ENCODE peak calls at places on chromosomes 13 and 19, in ten cellular contexts. U is foreskin fibroblast, H is pancreas, R is PC-3, Q is cardiac muscle cell, N is cardiac fibroblast, M is astrocyte of the spinal cord, F is AG04450, P is progenitor cell of endocrine pancreas, Z is fibroblast of the aortic adventitia. G is an unnamed sample.

GRCh38 chr13:95245072-95245471 is 56.2 kb downstream of the ABCC4 start:
- DNase-seq in R (no peak), N (no peak), Z (no peak), M (no peak), F (no peak), P (no peak), H (no peak), Q (no peak), U (no peak), G (no peak)

GRCh38 chr13:40236566-40237168 is 429.8 kb downstream of the FOXO1 start:
- DNase-seq in P (no peak), M (no peak), Q (no peak), H (no peak), N (peak), R (no peak), F (no peak), Z (peak), U (peak), G (no peak)

GRCh38 chr13:57740719-57741118 is 109.2 kb downstream of the PCDH17 start:
- DNase-seq in H (no peak), Q (no peak), U (no peak), Z (no peak), N (no peak), R (no peak), M (peak), P (no peak), F (no peak), G (no peak)

GRCh38 chr19:4606921-4607678 is 32.2 kb upstream of the TNFAIP8L1 start:
- DNase-seq in Z (peak), R (no peak), P (peak), H (peak), F (no peak), Q (peak), U (peak), N (peak), M (no peak), G (peak)

GRCh38 chr13:87274209-87274819 is 396.9 kb upstream of the SLITRK5 start:
- DNase-seq in P (peak), H (no peak), F (peak), Z (peak), U (no peak), R (peak), N (peak), Q (peak), M (peak), G (no peak)

GRCh38 chr13:59279024-59279423 is 884.7 kb downstream of the DIAPH3 start:
- DNase-seq in N (no peak), P (no peak), R (no peak), Q (peak), F (no peak), H (no peak), M (no peak), Z (no peak), U (no peak), G (no peak)

GRCh38 chr13:111480503-111480902 is 160.1 kb downstream of the TEX29 start:
- DNase-seq in P (no peak), M (no peak), U (no peak), Z (no peak), N (no peak), H (no peak), R (no peak), Q (no peak), F (no peak), G (peak)

GRCh38 chr13:39451860-39452301 is 151.1 kb downstream of the LHFPL6 start:
- DNase-seq in R (no peak), Z (peak), P (no peak), N (peak), H (peak), M (peak), Q (peak), U (peak), F (no peak), G (no peak)

GRCh38 chr19:558770-559439 is 13.5 kb upstream of the BSG start:
- DNase-seq in P (no peak), R (no peak), U (no peak), M (peak), N (peak), Q (no peak), F (no peak), H (no peak), Z (no peak), G (no peak)

GRCh38 chr19:47573076-47574026 is at the start of gene ZNF541:
- DNase-seq in N (peak), F (no peak), R (no peak), Z (peak), P (no peak), U (peak), Q (no peak), M (peak), H (peak), G (no peak)

GRCh38 chr19:15431396-15432017 is 12.7 kb upstream of the AKAP8L start:
- DNase-seq in F (no peak), H (peak), R (no peak), Z (no peak), M (no peak), U (no peak), N (no peak), P (no peak), Q (no peak), G (no peak)

GRCh38 chr13:94612050-94612449 is 10.4 kb downstream of the GPR180 start:
- DNase-seq in P (no peak), R (no peak), U (no peak), F (no peak), Q (no peak), Z (no peak), M (no peak), N (no peak), H (no peak), G (no peak)

GRCh38 chr19:15112385-15112784 is 5.2 kb downstream of the SYDE1 start:
- DNase-seq in P (no peak), U (peak), N (no peak), Z (no peak), Q (no peak), R (peak), M (no peak), H (no peak), F (no peak), G (no peak)

GRCh38 chr13:46378411-46378810 is 8.6 kb downstream of the RUBCNL start:
- DNase-seq in Z (no peak), H (no peak), Q (no peak), R (no peak), N (no peak), M (no peak), F (no peak), P (no peak), U (no peak), G (no peak)
- TF ChIP-seq CTCF in Z (no peak), H (no peak), Q (no peak), R (no peak), N (no peak), M (no peak), F (no peak), P (no peak), U (no peak), G (no peak)

GRCh38 chr13:71886880-71887279 is 19.9 kb upstream of the DACH1 start:
- DNase-seq in N (no peak), P (no peak), Q (no peak), F (no peak), Z (no peak), H (no peak), M (no peak), R (no peak), U (no peak), G (no peak)
- TF ChIP-seq CTCF in N (no peak), P (no peak), Q (no peak), F (no peak), Z (no peak), H (no peak), M (no peak), R (no peak), U (no peak), G (no peak)

GRCh38 chr19:1653300-1653628 is 849 bp upstream of the TCF3 start:
- DNase-seq in N (no peak), R (no peak), Q (no peak), Z (no peak), M (no peak), P (no peak), H (no peak), U (no peak), F (no peak), G (no peak)

GRCh38 chr19:1652471-1653299 is at the start of gene TCF3:
- DNase-seq in N (peak), U (peak), Q (peak), M (peak), R (peak), Z (peak), H (peak), F (peak), P (peak), G (peak)

GRCh38 chr19:1655131-1655981 is 2.9 kb upstream of the TCF3 start:
- DNase-seq in H (no peak), F (no peak), Q (no peak), R (no peak), M (no peak), N (no peak), Z (no peak), U (no peak), P (no peak), G (no peak)

GRCh38 chr19:1655992-1656608 is 3.7 kb upstream of the TCF3 start:
- DNase-seq in U (no peak), H (no peak), Z (no peak), M (no peak), Q (no peak), R (no peak), F (no peak), P (no peak), N (no peak), G (no peak)

DNA sequence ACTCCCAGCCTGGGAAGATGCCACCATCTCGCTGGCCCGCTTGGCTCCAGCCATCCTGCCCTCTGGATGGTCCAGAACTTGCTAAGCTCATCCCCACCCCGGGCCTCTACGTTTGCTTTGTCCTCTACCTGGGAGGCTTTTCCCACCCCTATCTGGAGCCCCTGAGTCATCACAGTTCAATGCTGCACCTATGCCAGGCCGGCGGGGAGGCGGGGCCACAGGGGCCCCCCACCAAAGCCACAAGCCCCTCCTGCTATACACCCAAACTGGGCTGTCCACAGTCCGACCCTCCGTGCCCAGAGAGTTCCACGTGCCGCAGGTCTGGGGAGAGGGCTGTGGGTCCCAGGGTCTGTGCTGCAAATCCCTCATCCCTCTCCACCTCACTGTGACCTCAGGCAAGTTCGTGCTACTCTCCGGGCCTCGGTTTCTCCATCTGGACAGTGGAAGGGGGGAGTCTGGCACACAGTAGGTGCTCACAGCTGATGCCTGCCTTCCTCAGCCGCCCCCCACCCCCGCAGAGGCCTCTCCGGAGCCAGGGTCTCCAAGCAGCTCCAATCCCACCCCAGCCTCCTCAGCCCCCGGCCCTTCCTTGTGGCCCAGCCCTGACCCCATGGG is 1.9 kb upstream of the TCF3 start:
- DNase-seq in Q (no peak), R (no peak), H (no peak), N (no peak), F (no peak), M (no peak), U (no peak), Z (no peak), P (no peak), G (no peak)
- TF ChIP-seq CTCF in Q (no peak), R (no peak), H (no peak), N (no peak), F (no peak), M (no peak), U (no peak), Z (no peak), P (no peak), G (no peak)

DNA sequence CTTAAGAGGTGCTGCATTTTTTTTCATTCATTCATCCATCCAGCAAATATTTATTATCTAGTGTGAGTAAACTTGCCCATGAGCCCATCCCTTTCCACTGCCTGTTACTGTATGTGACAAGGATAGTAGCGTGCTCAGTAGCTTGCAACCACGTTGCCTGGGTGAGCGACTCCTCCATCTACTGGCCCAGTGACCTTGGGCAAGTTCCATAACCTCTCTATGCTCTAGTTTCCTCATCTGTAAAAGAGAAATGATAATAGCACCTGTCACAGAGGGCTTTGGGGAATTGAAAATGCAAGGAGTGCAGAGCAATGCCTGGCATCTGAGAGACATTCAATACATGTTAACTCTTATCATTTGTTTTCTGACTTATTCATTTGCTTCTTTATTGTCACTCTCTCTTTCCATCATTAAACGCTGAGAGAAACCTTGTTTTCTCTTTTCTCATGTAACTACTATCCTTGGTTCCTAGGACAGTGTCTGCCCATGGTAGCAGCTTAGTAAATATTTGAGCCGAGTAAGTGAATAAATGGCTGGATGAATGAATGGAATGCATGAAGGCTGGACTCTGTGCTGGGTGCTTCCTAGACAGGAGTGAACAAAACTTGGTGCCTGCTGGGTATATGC is 19.9 kb downstream of the LRCH1 start:
- DNase-seq in F (no peak), R (no peak), H (no peak), N (no peak), Z (no peak), M (no peak), Q (no peak), P (no peak), U (no peak), G (no peak)
- TF ChIP-seq CTCF in F (no peak), R (no peak), H (no peak), N (no peak), Z (no peak), M (no peak), Q (no peak), P (no peak), U (no peak), G (no peak)

GRCh38 chr13:30572859-30573275 is 44.9 kb upstream of the USPL1 start:
- DNase-seq in M (peak), Z (peak), R (peak), H (no peak), U (peak), P (no peak), N (peak), F (no peak), Q (peak), G (no peak)
- TF ChIP-seq CTCF in M (peak), Z (peak), R (peak), H (no peak), U (peak), P (no peak), N (peak), F (peak), Q (peak), G (no peak)

GRCh38 chr13:81987159-81987558 is 1646.2 kb upstream of the SPRY2 start:
- DNase-seq in R (no peak), Z (no peak), N (no peak), Q (no peak), F (no peak), U (no peak), H (no peak), P (no peak), M (no peak), G (no peak)
- TF ChIP-seq CTCF in R (peak), Z (no peak), N (no peak), Q (no peak), F (no peak), U (no peak), H (no peak), P (no peak), M (no peak), G (no peak)

DNA sequence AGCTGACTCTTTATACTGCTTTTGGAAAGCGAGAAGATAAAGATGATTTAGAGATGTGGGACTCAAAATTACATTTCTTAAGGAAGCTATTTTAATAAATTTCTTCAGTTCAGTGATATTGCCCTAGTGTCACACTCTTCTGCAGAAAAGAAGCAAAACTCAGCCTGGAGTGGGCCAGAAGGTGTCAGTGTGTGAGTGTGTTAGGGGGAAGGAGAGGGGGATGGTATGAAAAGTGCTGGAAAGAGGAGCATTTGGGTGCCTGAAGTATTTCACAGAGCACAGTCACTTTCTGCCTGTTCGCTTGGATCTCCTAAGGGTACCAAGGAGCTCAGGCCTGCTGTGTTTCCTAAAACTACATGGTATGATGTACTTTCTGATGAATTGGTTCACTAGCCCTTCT is 84.5 kb upstream of the FRY start:
- DNase-seq in H (no peak), R (no peak), N (no peak), U (peak), M (no peak), F (no peak), Z (no peak), P (no peak), Q (no peak), G (no peak)
- TF ChIP-seq CTCF in H (no peak), R (no peak), N (no peak), U (peak), M (no peak), F (no peak), Z (no peak), P (no peak), Q (no peak), G (no peak)

GRCh38 chr19:38264486-38265212 is at the start of gene SPINT2:
- DNase-seq in Z (no peak), M (no peak), Q (peak), P (peak), U (no peak), F (no peak), H (no peak), N (no peak), R (no peak), G (peak)
- TF ChIP-seq CTCF in Z (no peak), M (no peak), Q (no peak), P (no peak), U (no peak), F (no peak), H (no peak), N (no peak), R (no peak), G (peak)

GRCh38 chr19:16970821-16971220 is 55.8 kb downstream of the CPAMD8 start:
- DNase-seq in Z (no peak), R (no peak), U (no peak), F (no peak), N (no peak), P (no peak), H (no peak), M (no peak), Q (no peak), G (no peak)

DNA sequence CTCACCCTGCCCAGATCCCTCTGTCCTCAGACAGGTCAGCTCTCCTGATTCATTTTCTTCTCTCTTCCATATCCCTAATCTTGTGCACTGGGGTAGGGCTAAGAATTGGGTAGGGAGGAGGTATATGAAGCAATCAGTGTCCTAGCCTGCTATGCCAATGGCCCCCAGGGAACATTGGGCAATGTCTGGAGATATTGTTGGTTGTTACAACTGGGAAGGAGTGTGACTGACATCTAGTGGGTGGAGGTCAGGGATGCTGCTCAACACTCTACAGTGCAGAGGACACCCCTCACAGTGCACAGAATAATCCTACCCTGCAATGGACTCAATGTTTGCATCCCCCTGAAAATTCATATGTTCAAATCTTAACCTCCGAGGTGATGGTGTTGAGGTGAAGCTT is 57.5 kb downstream of the CPAMD8 start:
- DNase-seq in M (no peak), F (no peak), H (no peak), Q (no peak), N (peak), U (no peak), Z (no peak), P (no peak), R (peak), G (no peak)
- TF ChIP-seq CTCF in M (no peak), F (no peak), H (no peak), Q (peak), N (peak), U (no peak), Z (no peak), P (no peak), R (peak), G (no peak)

GRCh38 chr19:45403781-45404556 is 900 bp downstream of the PPP1R13L start:
- DNase-seq in P (peak), U (peak), Q (peak), Z (no peak), R (peak), M (peak), H (peak), F (no peak), N (no peak), G (no peak)
- TF ChIP-seq CTCF in P (peak), U (peak), Q (peak), Z (peak), R (peak), M (peak), H (peak), F (peak), N (peak), G (peak)

G was measured in type B pancreatic cell.